ENCODE peak calls at places on chromosomes 11 and 22, in nine cellular contexts. R is neuronal stem cell, T is PC-9, Y is ovary, P is GM23248, O is fibroblast of lung, M is heart left ventricle, S is spleen, C is H9. A is an unnamed sample.

GRCh38 chr11:67572747-67573419 is 10.7 kb upstream of the GSTP1 start:
- DNase-seq in M (peak), P (peak), T (peak), S (peak), O (peak), Y (peak), R (no peak), C (peak), A (peak)

GRCh38 chr11:46114378-46114777 is 6.9 kb downstream of the PHF21A start:
- DNase-seq in P (no peak), M (no peak), C (no peak), R (no peak), S (no peak), T (no peak), O (no peak), Y (no peak), A (no peak)

GRCh38 chr11:12187399-12187798 is 77.0 kb downstream of the MICAL2 start:
- DNase-seq in Y (no peak), R (no peak), M (no peak), T (no peak), P (no peak), S (no peak), C (no peak), O (no peak), A (peak)

GRCh38 chr11:43644626-43645299 is 35.8 kb upstream of the HSD17B12 start:
- DNase-seq in S (no peak), C (no peak), P (peak), M (no peak), R (no peak), O (peak), Y (no peak), T (no peak), A (no peak)

GRCh38 chr22:37079668-37080171 is 28.2 kb downstream of the KCTD17 start:
- DNase-seq in Y (no peak), O (peak), T (peak), P (peak), R (no peak), C (no peak), M (no peak), S (peak), A (peak)

GRCh38 chr11:11000546-11001283 is 142.9 kb upstream of the ZBED5 start:
- DNase-seq in S (no peak), R (no peak), Y (no peak), P (no peak), O (no peak), T (no peak), C (no peak), M (no peak), A (no peak)

GRCh38 chr11:11629368-11629767 is 7.6 kb upstream of the GALNT18 start:
- DNase-seq in R (no peak), C (no peak), P (no peak), M (no peak), S (no peak), Y (no peak), O (no peak), T (no peak), A (no peak)

GRCh38 chr22:42330953-42331525 is 60.6 kb upstream of the TCF20 start:
- DNase-seq in S (no peak), M (no peak), Y (no peak), T (no peak), C (no peak), O (no peak), P (peak), R (no peak), A (no peak)

GRCh38 chr11:22302368-22302767 is 35.8 kb upstream of the SLC17A6 start:
- DNase-seq in O (no peak), Y (no peak), P (no peak), S (no peak), M (no peak), R (no peak), C (no peak), T (no peak), A (no peak)

GRCh38 chr11:10844816-10845215 is 13.0 kb downstream of the ZBED5 start:
- DNase-seq in M (no peak), S (no peak), C (no peak), R (no peak), P (no peak), Y (no peak), T (no peak), O (no peak), A (no peak)

GRCh38 chr22:30516731-30517130 is 11.2 kb upstream of the SEC14L4 start:
- DNase-seq in T (no peak), R (no peak), S (no peak), Y (no peak), C (no peak), P (no peak), O (no peak), M (no peak), A (no peak)

GRCh38 chr11:13462311-13462927 is 603 bp downstream of the BTBD10 start:
- DNase-seq in C (peak), T (peak), S (no peak), Y (peak), M (peak), R (peak), P (peak), O (peak), A (peak)

GRCh38 chr11:83069441-83070043 is 2.2 kb downstream of the RAB30 start:
- DNase-seq in C (no peak), S (no peak), R (no peak), P (peak), O (no peak), Y (no peak), M (no peak), T (no peak), A (no peak)

GRCh38 chr22:50146440-50147228 is 23.9 kb upstream of the PANX2 start:
- DNase-seq in T (peak), Y (peak), P (peak), O (peak), S (no peak), M (no peak), C (no peak), R (no peak), A (peak)

GRCh38 chr11:16985297-16985696 is 28.9 kb downstream of the PLEKHA7 start:
- DNase-seq in P (no peak), Y (no peak), T (no peak), R (no peak), C (no peak), M (no peak), O (no peak), S (no peak), A (no peak)

GRCh38 chr11:76788661-76789442 is 5.7 kb downstream of the TSKU start:
- DNase-seq in Y (peak), O (no peak), C (no peak), S (peak), R (no peak), P (no peak), M (no peak), T (peak), A (no peak)

GRCh38 chr11:76789443-76789719 is 6.2 kb downstream of the TSKU start:
- DNase-seq in R (no peak), O (no peak), P (no peak), C (no peak), Y (peak), S (peak), T (no peak), M (no peak), A (no peak)

GRCh38 chr11:76786053-76787014 is 3.2 kb downstream of the TSKU start:
- DNase-seq in Y (no peak), M (no peak), P (no peak), O (no peak), T (no peak), R (no peak), C (no peak), S (peak), A (no peak)

GRCh38 chr11:76787271-76787670 is 4.1 kb downstream of the TSKU start:
- DNase-seq in M (no peak), O (no peak), Y (no peak), C (no peak), S (no peak), P (no peak), T (no peak), R (no peak), A (no peak)

DNA sequence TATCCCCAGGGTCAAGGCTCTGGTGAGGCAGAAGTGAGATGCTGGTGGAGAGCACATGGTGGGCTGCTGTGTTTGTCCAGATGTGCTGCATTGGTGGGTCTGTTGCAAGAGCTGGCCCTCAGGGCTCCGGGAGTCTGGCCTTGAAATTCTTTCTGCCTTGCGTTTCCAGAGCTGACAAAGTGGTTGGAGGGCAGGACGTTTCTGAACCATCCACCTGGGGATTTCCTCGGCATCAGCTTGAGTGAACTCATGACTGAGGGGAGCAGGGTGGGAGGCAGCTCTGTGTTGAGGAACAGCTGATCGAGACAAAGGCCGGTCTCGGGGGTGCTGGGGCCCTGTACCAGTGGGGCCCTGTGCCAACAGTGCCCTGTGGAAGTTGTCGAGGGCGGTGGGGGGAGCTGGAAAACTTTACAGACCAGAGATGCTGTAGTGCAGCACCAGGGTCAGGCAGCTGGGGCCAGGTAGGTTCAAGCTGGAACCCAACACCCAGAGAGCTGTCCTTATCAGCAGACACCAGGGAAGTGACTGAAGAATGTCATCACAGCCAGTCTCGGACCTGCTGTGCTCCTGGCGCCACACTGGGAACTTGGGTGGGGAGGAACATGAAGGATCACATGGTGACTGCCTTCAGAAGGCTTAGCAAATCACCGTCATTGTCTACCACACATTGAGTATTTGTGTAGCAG is 4.9 kb downstream of the TSKU start:
- DNase-seq in S (peak), Y (peak), C (no peak), M (no peak), O (peak), T (peak), R (no peak), P (peak), A (no peak)
- H3K27ac ChIP-seq in S (no peak), Y (peak), C (no peak), M (peak), O (no peak), T (peak), R (no peak), P (no peak), A (no peak)

GRCh38 chr11:64759131-64759721 is 548 bp downstream of the PYGM start:
- DNase-seq in R (no peak), Y (peak), T (no peak), O (no peak), M (no peak), S (no peak), C (peak), P (no peak), A (no peak)

GRCh38 chr11:64760759-64761417 is 1.1 kb upstream of the PYGM start:
- DNase-seq in C (no peak), M (no peak), O (no peak), S (peak), P (no peak), T (no peak), R (no peak), Y (peak), A (no peak)

GRCh38 chr11:64757549-64758329 is 2.0 kb downstream of the PYGM start:
- DNase-seq in O (no peak), C (no peak), T (no peak), M (no peak), R (no peak), S (peak), Y (no peak), P (no peak), A (no peak)

GRCh38 chr11:64759722-64760719 is at the start of gene PYGM:
- DNase-seq in T (no peak), C (peak), R (peak), Y (peak), M (peak), S (peak), O (peak), P (no peak), A (peak)

DNA sequence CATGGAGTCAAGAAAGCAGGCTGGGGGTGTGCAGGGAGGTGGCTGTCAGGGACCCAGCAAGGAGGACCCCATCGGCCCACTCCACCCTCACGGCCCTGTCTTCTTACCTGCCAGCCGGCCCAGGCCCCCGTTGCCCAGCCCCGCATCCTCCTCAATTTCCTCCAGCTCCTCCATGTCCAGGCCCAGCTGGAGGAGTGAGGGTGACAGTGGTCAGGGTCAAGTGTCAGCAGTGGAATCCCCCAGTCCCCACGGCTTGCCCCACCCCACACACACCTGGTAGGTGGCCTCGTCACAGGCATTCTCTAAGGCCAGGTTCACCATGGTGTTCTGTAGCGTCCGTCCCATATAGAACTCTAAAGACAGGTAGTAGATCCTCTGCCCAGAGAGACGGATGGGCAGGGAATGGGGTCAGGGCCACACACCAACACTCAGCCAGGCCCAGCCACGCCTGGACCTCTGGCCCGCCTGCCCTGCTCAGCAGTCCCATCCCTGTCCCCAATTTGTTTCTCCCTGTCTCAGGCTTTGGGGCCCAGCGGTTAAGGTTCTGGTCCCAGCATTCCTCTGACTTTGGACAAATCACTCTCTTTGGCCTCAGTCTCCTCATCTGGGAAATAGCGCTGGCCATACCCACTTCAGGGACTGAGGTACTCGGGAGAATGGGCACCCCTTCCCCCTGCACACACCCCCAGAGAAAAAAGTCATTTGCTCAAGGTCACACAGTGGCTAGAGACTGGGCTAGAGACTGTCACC is 1.3 kb downstream of the PYGM start:
- DNase-seq in M (no peak), Y (no peak), R (no peak), S (peak), T (no peak), C (peak), P (no peak), O (no peak), A (no peak)
- H3K27ac ChIP-seq in M (peak), Y (no peak), R (no peak), S (peak), T (no peak), C (no peak), P (no peak), O (no peak), A (no peak)

GRCh38 chr11:8086001-8086479 is 5.0 kb downstream of the TUB start:
- DNase-seq in C (no peak), P (peak), O (peak), Y (no peak), T (no peak), R (no peak), M (no peak), S (peak), A (no peak)
- H3K27ac ChIP-seq in C (no peak), P (no peak), O (no peak), Y (no peak), T (no peak), R (no peak), M (no peak), S (no peak), A (no peak)

DNA sequence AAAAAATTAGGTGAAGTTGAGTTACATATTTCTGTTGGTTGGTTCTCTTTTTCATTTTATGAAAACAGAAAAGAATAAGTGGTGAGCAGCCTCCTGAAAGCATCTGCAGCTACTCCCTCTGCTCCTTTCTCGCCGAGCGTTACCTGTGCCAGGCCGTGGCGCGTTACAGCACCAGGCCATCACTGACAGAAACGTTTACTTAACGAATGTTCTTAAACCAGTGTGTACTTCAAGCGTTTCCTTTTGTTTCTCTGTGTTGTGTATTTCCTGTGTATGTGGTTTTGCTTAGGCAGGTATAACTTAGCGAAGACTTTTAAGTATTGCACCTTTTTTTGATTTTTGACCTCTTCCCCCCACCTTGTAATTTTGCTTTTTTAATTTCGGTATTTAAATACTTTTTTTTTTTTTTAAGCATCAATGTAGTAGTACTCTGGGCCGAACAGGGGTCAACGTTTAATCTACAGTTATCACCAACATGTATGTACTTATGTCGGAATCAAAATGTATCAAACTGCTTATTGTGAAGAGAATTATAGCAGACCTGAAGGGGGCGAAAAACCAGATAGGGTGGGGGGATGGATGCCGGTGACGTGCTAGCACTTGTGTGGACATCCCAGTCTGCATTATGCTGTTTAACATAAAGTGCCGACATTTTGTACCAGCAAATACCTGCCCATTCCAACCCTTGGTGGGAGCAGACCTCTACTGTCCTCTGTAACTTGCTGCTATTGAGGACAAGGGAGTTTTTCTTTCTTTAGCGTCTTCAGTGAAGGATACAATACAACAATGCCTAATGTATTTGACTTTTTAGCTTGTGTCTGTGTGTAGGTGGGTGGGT is 21.6 kb upstream of the ADSL start:
- DNase-seq in C (no peak), M (no peak), Y (no peak), T (no peak), R (no peak), S (peak), O (no peak), P (no peak), A (no peak)
- H3K27ac ChIP-seq in C (no peak), M (no peak), Y (no peak), T (no peak), R (no peak), S (peak), O (no peak), P (no peak), A (no peak)

GRCh38 chr11:39745401-39745800 is 1714.1 kb downstream of the LRRC4C start:
- DNase-seq in Y (no peak), C (no peak), T (no peak), M (no peak), O (no peak), S (no peak), P (no peak), R (no peak), A (no peak)
- H3K27ac ChIP-seq in Y (no peak), C (no peak), T (no peak), M (no peak), O (no peak), S (no peak), P (no peak), R (no peak), A (no peak)

DNA sequence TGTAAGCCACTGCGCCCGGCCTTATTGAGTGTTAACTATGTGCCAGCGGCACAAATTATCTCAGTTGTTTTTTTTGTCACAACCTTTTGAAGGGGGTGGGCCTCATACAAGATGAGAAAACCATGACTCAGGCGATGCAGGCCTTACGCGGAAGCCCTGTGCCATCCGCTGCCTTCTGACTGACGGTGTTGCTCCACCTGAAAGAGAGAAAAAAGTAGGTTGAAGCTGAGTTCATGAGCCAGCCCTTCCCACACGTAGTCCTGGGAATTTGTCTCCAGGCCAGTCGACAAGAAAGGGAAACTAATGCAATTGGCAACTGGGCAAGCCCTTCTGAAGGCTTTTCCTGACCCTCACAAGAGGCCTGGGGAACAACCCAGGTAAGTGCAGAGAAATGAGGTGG is 96.9 kb upstream of the CRYBB3 start:
- DNase-seq in P (no peak), O (no peak), S (no peak), R (no peak), Y (no peak), T (peak), C (no peak), M (no peak), A (no peak)
- H3K27ac ChIP-seq in P (no peak), O (no peak), S (no peak), R (no peak), Y (no peak), T (no peak), C (no peak), M (no peak), A (no peak)

DNA sequence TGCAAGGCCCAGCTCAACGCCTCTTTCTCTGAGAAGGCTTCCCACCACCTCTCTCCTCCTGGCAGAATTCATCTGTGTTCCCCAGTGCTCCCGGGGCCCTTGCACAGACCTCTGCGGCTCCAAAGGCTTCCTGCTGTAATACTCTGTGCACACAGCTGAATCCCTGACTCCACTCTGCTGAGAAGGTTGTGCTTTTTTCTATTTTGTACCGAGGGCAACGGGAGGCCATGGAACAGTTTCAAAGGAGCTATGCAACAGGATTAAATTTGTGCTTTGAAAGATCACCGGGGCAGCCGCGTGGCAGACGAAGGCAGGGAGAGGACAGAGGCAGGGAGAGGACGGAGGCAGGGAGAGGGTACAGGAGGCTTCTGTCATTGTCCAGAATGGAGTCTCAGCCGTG is 49.2 kb upstream of the SYT7 start:
- DNase-seq in P (no peak), Y (no peak), O (no peak), S (no peak), T (no peak), R (no peak), M (no peak), C (no peak), A (no peak)
- H3K27ac ChIP-seq in P (no peak), Y (no peak), O (no peak), S (no peak), T (no peak), R (peak), M (no peak), C (no peak), A (no peak)